ENCODE peak calls at places on chromosome 21, in nine cellular contexts. E, G, W, I, N, Q, U, D and O are unnamed samples.

GRCh38 chr21:14569868-14570267 is 23.8 kb upstream of the SAMSN1 start:
- DNase-seq in E (no peak), G (no peak), W (no peak), I (no peak), N (no peak), Q (no peak), U (no peak), D (no peak), O (no peak)

GRCh38 chr21:39556176-39556575 is 56.6 kb upstream of the B3GALT5 start:
- DNase-seq in E (no peak), G (no peak), W (no peak), I (no peak), N (no peak), Q (no peak), U (no peak), D (no peak), O (peak; percentile 91)

GRCh38 chr21:14284439-14284838 is 68.5 kb downstream of the RBM11 start:
- DNase-seq in E (no peak), G (peak; percentile 47), W (no peak), I (no peak), N (no peak), Q (no peak), U (no peak), D (no peak), O (no peak)

GRCh38 chr21:31363720-31364119 is 19.7 kb upstream of the TIAM1 start:
- DNase-seq in E (no peak), G (no peak), W (no peak), I (no peak), N (no peak), Q (no peak), U (no peak), D (no peak), O (no peak)

GRCh38 chr21:20875741-20876140 is 122.5 kb upstream of the NCAM2 start:
- DNase-seq in E (no peak), G (no peak), W (no peak), I (no peak), N (no peak), Q (no peak), U (no peak), D (no peak), O (no peak)

GRCh38 chr21:26710155-26710554 is 135.1 kb downstream of the ADAMTS1 start:
- DNase-seq in E (no peak), G (no peak), W (no peak), I (no peak), N (no peak), Q (no peak), U (no peak), D (no peak), O (no peak)

GRCh38 chr21:38499296-38499695 is 1.0 kb upstream of the ERG start:
- DNase-seq in E (no peak), G (no peak), W (no peak), I (no peak), N (no peak), Q (no peak), U (no peak), D (no peak), O (no peak)

GRCh38 chr21:14259669-14260458 is 43.9 kb downstream of the RBM11 start:
- DNase-seq in E (no peak), G (peak; percentile 78), W (no peak), I (peak; percentile 61), N (peak; percentile 68), Q (peak; percentile 43), U (peak; percentile 56), D (peak; percentile 58), O (peak; percentile 75)

GRCh38 chr21:40886006-40886405 is 39.0 kb upstream of the DSCAM start:
- DNase-seq in E (no peak), G (no peak), W (no peak), I (no peak), N (no peak), Q (no peak), U (no peak), D (no peak), O (no peak)

GRCh38 chr21:40881767-40882166 is 34.8 kb upstream of the DSCAM start:
- DNase-seq in E (no peak), G (no peak), W (no peak), I (no peak), N (no peak), Q (no peak), U (no peak), D (no peak), O (no peak)

DNA sequence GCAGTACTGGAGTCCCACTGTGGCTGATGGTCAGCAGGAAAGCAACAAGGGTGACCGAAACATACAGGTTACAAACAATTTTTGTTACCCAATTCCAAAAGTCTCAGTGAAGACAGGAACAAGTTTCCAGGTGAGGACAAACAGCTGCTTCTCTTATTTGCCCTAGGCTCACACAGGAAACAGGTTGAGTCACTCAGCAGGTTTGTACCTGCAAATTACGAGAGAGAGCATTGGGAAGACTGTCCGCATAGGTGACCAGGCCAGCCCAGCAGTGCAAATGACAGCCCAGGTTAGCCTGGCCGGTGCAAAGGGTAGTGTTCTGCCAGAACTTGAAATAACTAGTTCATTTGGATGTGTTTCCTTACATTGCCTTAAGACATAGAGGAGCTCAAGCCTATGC is 40.0 kb upstream of the DSCAM start:
- DNase-seq in E (no peak), G (no peak), W (no peak), I (no peak), N (no peak), Q (peak; percentile 93), U (no peak), D (no peak), O (no peak)
- H3K9me3 ChIP-seq in E (no peaks in the 10 kb centered on the region), G (peaks cover 14% of the 10 kb centered on the region), W (peaks cover 26% of the 10 kb centered on the region), I (no peaks in the 10 kb centered on the region), N (no peaks in the 10 kb centered on the region), Q (no peaks in the 10 kb centered on the region), U (peaks cover 20% of the 10 kb centered on the region), D (no peaks in the 10 kb centered on the region), O (no peaks in the 10 kb centered on the region)

GRCh38 chr21:28641731-28642130 is 350.9 kb downstream of the LTN1 start:
- DNase-seq in E (no peak), G (no peak), W (no peak), I (no peak), N (no peak), Q (no peak), U (no peak), D (no peak), O (no peak)

GRCh38 chr21:28636988-28637691 is 355.5 kb downstream of the LTN1 start:
- DNase-seq in E (no peak), G (no peak), W (peak; percentile 65), I (peak; percentile 81), N (peak; percentile 81), Q (peak; percentile 95), U (peak; percentile 94), D (peak; percentile 79), O (no peak)

GRCh38 chr21:28640326-28640725 is 352.4 kb downstream of the LTN1 start:
- DNase-seq in E (no peak), G (no peak), W (no peak), I (no peak), N (no peak), Q (no peak), U (no peak), D (no peak), O (no peak)

GRCh38 chr21:28642891-28643290 is 349.8 kb downstream of the LTN1 start:
- DNase-seq in E (no peak), G (no peak), W (no peak), I (no peak), N (no peak), Q (no peak), U (no peak), D (no peak), O (no peak)

GRCh38 chr21:28639742-28640141 is 352.9 kb downstream of the LTN1 start:
- DNase-seq in E (no peak), G (peak; percentile 29), W (no peak), I (peak; percentile 71), N (peak; percentile 73), Q (peak; percentile 29), U (no peak), D (peak; percentile 28), O (no peak)
- H3K27ac ChIP-seq in E (no peak overlapping the region), G (no peak overlapping the region), W (no peak overlapping the region), I (peak overlapping the region; percentile 20), N (no peak overlapping the region), Q (no peak overlapping the region), U (no peak overlapping the region), D (no peak overlapping the region), O (no peak overlapping the region)

DNA sequence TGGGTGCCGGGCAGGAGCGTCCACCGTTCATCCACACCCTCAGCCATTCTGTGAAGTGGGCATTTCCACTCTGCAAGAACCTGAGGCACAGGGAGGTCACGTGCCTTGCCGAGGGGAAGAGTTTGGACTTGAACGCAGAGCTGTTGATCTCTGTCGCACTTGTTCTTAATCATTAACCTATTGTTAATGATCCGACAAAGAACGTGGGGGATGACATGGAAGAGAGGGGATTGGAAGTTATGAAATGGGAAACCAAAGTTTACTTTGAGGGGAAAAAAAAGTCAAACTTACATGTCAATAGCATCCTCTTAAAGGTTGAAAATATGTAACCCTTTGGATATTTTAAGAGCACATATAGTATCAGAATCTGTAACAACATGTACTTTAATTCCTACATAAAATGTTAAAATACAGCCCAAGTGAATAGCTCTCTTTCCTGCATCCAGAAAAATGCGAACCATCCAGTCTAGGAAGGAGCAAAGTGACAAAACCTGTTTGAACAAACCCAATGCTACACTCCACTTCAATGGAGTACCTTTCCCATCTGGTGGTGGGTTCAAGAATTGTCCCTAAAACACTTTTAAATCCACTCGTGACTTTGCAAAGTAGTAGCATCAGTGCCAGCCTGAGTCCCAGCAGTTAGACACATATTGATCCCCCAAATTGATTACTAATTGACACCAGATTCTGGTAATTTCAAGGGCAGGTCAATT is 75.5 kb downstream of the SETD4 start:
- DNase-seq in E (no peak), G (no peak), W (no peak), I (no peak), N (no peak), Q (no peak), U (no peak), D (no peak), O (no peak)
- H3K27me3 ChIP-seq in E (no peaks in the 10 kb centered on the region), G (peaks cover 4% of the 10 kb centered on the region), W (peaks cover 28% of the 10 kb centered on the region), I (no peaks in the 10 kb centered on the region), N (no peaks in the 10 kb centered on the region), Q (no peaks in the 10 kb centered on the region), U (peaks cover 42% of the 10 kb centered on the region), D (peaks cover 2% of the 10 kb centered on the region), O (peaks cover 4% of the 10 kb centered on the region)

GRCh38 chr21:15928196-15928595 is 198.4 kb downstream of the USP25 start:
- DNase-seq in E (no peak), G (no peak), W (no peak), I (no peak), N (no peak), Q (no peak), U (no peak), D (no peak), O (no peak)
- H3K9me3 ChIP-seq in E (no peaks in the 10 kb centered on the region), G (no peaks in the 10 kb centered on the region), W (no peaks in the 10 kb centered on the region), I (no peaks in the 10 kb centered on the region), N (no peaks in the 10 kb centered on the region), Q (no peaks in the 10 kb centered on the region), U (no peaks in the 10 kb centered on the region), D (no peaks in the 10 kb centered on the region), O (no peaks in the 10 kb centered on the region)

DNA sequence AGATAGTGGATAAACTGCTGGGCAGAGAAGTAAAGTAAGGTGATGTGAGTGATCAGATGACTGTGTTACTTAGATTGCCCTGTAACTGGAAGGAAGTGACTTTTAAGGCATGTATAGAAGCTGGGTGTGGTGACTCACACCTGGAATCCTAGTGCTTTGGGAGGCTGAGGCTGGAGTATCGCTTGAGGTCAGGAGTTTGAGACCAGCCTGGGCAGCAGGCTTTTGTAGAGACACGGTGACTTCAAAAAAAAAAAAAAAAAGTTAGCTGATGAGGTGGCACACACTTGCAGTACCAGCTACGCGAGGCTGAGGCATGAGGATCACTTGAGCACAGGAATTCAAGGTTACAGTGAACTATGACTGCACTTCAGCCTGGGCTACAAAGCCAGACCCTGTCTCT is 2.3 kb upstream of the USP16 start:
- DNase-seq in E (no peak), G (no peak), W (no peak), I (peak; percentile 16), N (no peak), Q (no peak), U (no peak), D (no peak), O (no peak)
- H3K27ac ChIP-seq in E (no peak overlapping the region), G (no peak overlapping the region), W (no peak overlapping the region), I (no peak overlapping the region), N (no peak overlapping the region), Q (no peak overlapping the region), U (no peak overlapping the region), D (no peak overlapping the region), O (no peak overlapping the region)